ENCODE peak calls at places on chromosome 22, in seven cellular contexts. One of them, this sample, is unnamed.

GRCh38 chr22:34105461-34106062 is 185.3 kb upstream of the LARGE1 start:
- DNase-seq in AG04450: no peak
- DNase-seq in posterior cingulate gyrus: peak
- DNase-seq in skeletal muscle cell: no peak
- DNase-seq in NB4: peak
- DNase-seq in activated T-cell treated with anti-CD3 and anti-CD28 coated beads, Interleukin-2, amount 50 U/mL, for 72 hours: peak
- DNase-seq in Ammon's horn: peak
- DNase-seq in this sample: no peak

GRCh38 chr22:19536564-19536963 is 12.4 kb upstream of the CLDN5 start:
- DNase-seq in AG04450: no peak
- DNase-seq in posterior cingulate gyrus: no peak
- DNase-seq in skeletal muscle cell: no peak
- DNase-seq in NB4: no peak
- DNase-seq in activated T-cell treated with anti-CD3 and anti-CD28 coated beads, Interleukin-2, amount 50 U/mL, for 72 hours: no peak
- DNase-seq in Ammon's horn: no peak
- DNase-seq in this sample: no peak

GRCh38 chr22:34696557-34696956 is 369.4 kb upstream of the ISX start:
- DNase-seq in AG04450: no peak
- DNase-seq in posterior cingulate gyrus: no peak
- DNase-seq in skeletal muscle cell: no peak
- DNase-seq in NB4: peak
- DNase-seq in activated T-cell treated with anti-CD3 and anti-CD28 coated beads, Interleukin-2, amount 50 U/mL, for 72 hours: no peak
- DNase-seq in Ammon's horn: no peak
- DNase-seq in this sample: no peak

GRCh38 chr22:30212363-30212995 is 34.1 kb downstream of the LIF start:
- DNase-seq in AG04450: peak
- DNase-seq in posterior cingulate gyrus: no peak
- DNase-seq in skeletal muscle cell: peak
- DNase-seq in NB4: peak
- DNase-seq in activated T-cell treated with anti-CD3 and anti-CD28 coated beads, Interleukin-2, amount 50 U/mL, for 72 hours: peak
- DNase-seq in Ammon's horn: no peak
- DNase-seq in this sample: peak

GRCh38 chr22:17773606-17774205 is 563 bp downstream of the BID start:
- DNase-seq in AG04450: no peak
- DNase-seq in posterior cingulate gyrus: peak
- DNase-seq in skeletal muscle cell: no peak
- DNase-seq in NB4: peak
- DNase-seq in activated T-cell treated with anti-CD3 and anti-CD28 coated beads, Interleukin-2, amount 50 U/mL, for 72 hours: peak
- DNase-seq in Ammon's horn: no peak
- DNase-seq in this sample: peak

GRCh38 chr22:17260291-17260690 is 41.1 kb upstream of the ADA2 start:
- DNase-seq in AG04450: no peak
- DNase-seq in posterior cingulate gyrus: no peak
- DNase-seq in skeletal muscle cell: no peak
- DNase-seq in NB4: no peak
- DNase-seq in activated T-cell treated with anti-CD3 and anti-CD28 coated beads, Interleukin-2, amount 50 U/mL, for 72 hours: no peak
- DNase-seq in Ammon's horn: no peak
- DNase-seq in this sample: no peak

GRCh38 chr22:38952382-38952993 is 4.9 kb upstream of the APOBEC3A start:
- DNase-seq in AG04450: no peak
- DNase-seq in posterior cingulate gyrus: no peak
- DNase-seq in skeletal muscle cell: no peak
- DNase-seq in NB4: no peak
- DNase-seq in activated T-cell treated with anti-CD3 and anti-CD28 coated beads, Interleukin-2, amount 50 U/mL, for 72 hours: no peak
- DNase-seq in Ammon's horn: no peak
- DNase-seq in this sample: peak

GRCh38 chr22:25159028-25159427 is 40.6 kb upstream of the CRYBB3 start:
- DNase-seq in AG04450: no peak
- DNase-seq in posterior cingulate gyrus: peak
- DNase-seq in skeletal muscle cell: peak
- DNase-seq in NB4: peak
- DNase-seq in activated T-cell treated with anti-CD3 and anti-CD28 coated beads, Interleukin-2, amount 50 U/mL, for 72 hours: no peak
- DNase-seq in Ammon's horn: peak
- DNase-seq in this sample: no peak

GRCh38 chr22:32050678-32051515 is 7.8 kb downstream of the SLC5A1 start:
- DNase-seq in AG04450: peak
- DNase-seq in posterior cingulate gyrus: peak
- DNase-seq in skeletal muscle cell: peak
- DNase-seq in NB4: peak
- DNase-seq in activated T-cell treated with anti-CD3 and anti-CD28 coated beads, Interleukin-2, amount 50 U/mL, for 72 hours: peak
- DNase-seq in Ammon's horn: peak
- DNase-seq in this sample: peak

GRCh38 chr22:49734882-49735281 is 92.8 kb downstream of the BRD1 start:
- DNase-seq in AG04450: no peak
- DNase-seq in posterior cingulate gyrus: no peak
- DNase-seq in skeletal muscle cell: no peak
- DNase-seq in NB4: no peak
- DNase-seq in activated T-cell treated with anti-CD3 and anti-CD28 coated beads, Interleukin-2, amount 50 U/mL, for 72 hours: no peak
- DNase-seq in Ammon's horn: no peak
- DNase-seq in this sample: no peak

GRCh38 chr22:28911777-28912669 is 28.7 kb downstream of the ZNRF3 start:
- DNase-seq in AG04450: peak
- DNase-seq in posterior cingulate gyrus: no peak
- DNase-seq in skeletal muscle cell: no peak
- DNase-seq in NB4: no peak
- DNase-seq in activated T-cell treated with anti-CD3 and anti-CD28 coated beads, Interleukin-2, amount 50 U/mL, for 72 hours: no peak
- DNase-seq in Ammon's horn: no peak
- DNase-seq in this sample: no peak

GRCh38 chr22:38141574-38141973 is 31.1 kb upstream of the BAIAP2L2 start:
- DNase-seq in AG04450: no peak
- DNase-seq in posterior cingulate gyrus: no peak
- DNase-seq in skeletal muscle cell: no peak
- DNase-seq in NB4: no peak
- DNase-seq in activated T-cell treated with anti-CD3 and anti-CD28 coated beads, Interleukin-2, amount 50 U/mL, for 72 hours: no peak
- DNase-seq in Ammon's horn: no peak
- DNase-seq in this sample: no peak

GRCh38 chr22:42425337-42425988 is 6.7 kb downstream of the NFAM1 start:
- DNase-seq in AG04450: no peak
- DNase-seq in posterior cingulate gyrus: no peak
- DNase-seq in skeletal muscle cell: no peak
- DNase-seq in NB4: no peak
- DNase-seq in activated T-cell treated with anti-CD3 and anti-CD28 coated beads, Interleukin-2, amount 50 U/mL, for 72 hours: no peak
- DNase-seq in Ammon's horn: no peak
- DNase-seq in this sample: no peak

GRCh38 chr22:46411347-46411746 is 75.8 kb downstream of the TRMU start:
- DNase-seq in AG04450: no peak
- DNase-seq in posterior cingulate gyrus: no peak
- DNase-seq in skeletal muscle cell: no peak
- DNase-seq in NB4: no peak
- DNase-seq in activated T-cell treated with anti-CD3 and anti-CD28 coated beads, Interleukin-2, amount 50 U/mL, for 72 hours: no peak
- DNase-seq in Ammon's horn: no peak
- DNase-seq in this sample: no peak

GRCh38 chr22:43971112-43971511 is 15.9 kb downstream of the SAMM50 start:
- DNase-seq in AG04450: no peak
- DNase-seq in posterior cingulate gyrus: no peak
- DNase-seq in skeletal muscle cell: no peak
- DNase-seq in NB4: no peak
- DNase-seq in activated T-cell treated with anti-CD3 and anti-CD28 coated beads, Interleukin-2, amount 50 U/mL, for 72 hours: no peak
- DNase-seq in Ammon's horn: no peak
- DNase-seq in this sample: no peak

GRCh38 chr22:32005453-32005852 is 37.6 kb upstream of the SLC5A1 start:
- DNase-seq in AG04450: no peak
- DNase-seq in posterior cingulate gyrus: no peak
- DNase-seq in skeletal muscle cell: no peak
- DNase-seq in NB4: no peak
- DNase-seq in activated T-cell treated with anti-CD3 and anti-CD28 coated beads, Interleukin-2, amount 50 U/mL, for 72 hours: no peak
- DNase-seq in Ammon's horn: no peak
- DNase-seq in this sample: no peak

GRCh38 chr22:32325811-32326237 is 31.8 kb upstream of the RFPL3 start:
- DNase-seq in AG04450: no peak
- DNase-seq in posterior cingulate gyrus: no peak
- DNase-seq in skeletal muscle cell: no peak
- DNase-seq in NB4: no peak
- DNase-seq in activated T-cell treated with anti-CD3 and anti-CD28 coated beads, Interleukin-2, amount 50 U/mL, for 72 hours: no peak
- DNase-seq in Ammon's horn: no peak
- DNase-seq in this sample: no peak

GRCh38 chr22:47149976-47150375 is 387.5 kb downstream of the TBC1D22A start:
- DNase-seq in AG04450: no peak
- DNase-seq in posterior cingulate gyrus: no peak
- DNase-seq in skeletal muscle cell: no peak
- DNase-seq in NB4: no peak
- DNase-seq in activated T-cell treated with anti-CD3 and anti-CD28 coated beads, Interleukin-2, amount 50 U/mL, for 72 hours: no peak
- DNase-seq in Ammon's horn: no peak
- DNase-seq in this sample: no peak

GRCh38 chr22:38051900-38052862 is 5.0 kb upstream of the PICK1 start:
- DNase-seq in AG04450: peak
- DNase-seq in posterior cingulate gyrus: peak
- DNase-seq in skeletal muscle cell: no peak
- DNase-seq in NB4: peak
- DNase-seq in activated T-cell treated with anti-CD3 and anti-CD28 coated beads, Interleukin-2, amount 50 U/mL, for 72 hours: peak
- DNase-seq in Ammon's horn: peak
- DNase-seq in this sample: no peak

GRCh38 chr22:46454233-46454909 is 83.0 kb downstream of the CELSR1 start:
- DNase-seq in AG04450: no peak
- DNase-seq in posterior cingulate gyrus: no peak
- DNase-seq in skeletal muscle cell: no peak
- DNase-seq in NB4: no peak
- DNase-seq in activated T-cell treated with anti-CD3 and anti-CD28 coated beads, Interleukin-2, amount 50 U/mL, for 72 hours: no peak
- DNase-seq in Ammon's horn: no peak
- DNase-seq in this sample: no peak

This sample was measured in GF-D8.